ENCODE peak calls at places on chromosome 13, in four cellular contexts. I, C, O and L are unnamed samples.

GRCh38 chr13:103354189-103354588 is 288.0 kb upstream of the SLC10A2 start:
- DNase-seq in I (no peak), C (no peak), O (no peak), L (no peak)

GRCh38 chr13:60009300-60010248 is 154.2 kb downstream of the DIAPH3 start:
- DNase-seq in I (no peak), C (no peak), O (no peak), L (no peak)

GRCh38 chr13:87333599-87333998 is 337.6 kb upstream of the SLITRK5 start:
- DNase-seq in I (no peak), C (no peak), O (no peak), L (no peak)

GRCh38 chr13:48653074-48654054 is at the start of gene CYSLTR2:
- DNase-seq in I (peak; percentile 13), C (no peak), O (no peak), L (no peak)

GRCh38 chr13:110348309-110348625 is 41.2 kb downstream of the COL4A2 start:
- DNase-seq in I (no peak), C (no peak), O (no peak), L (no peak)

GRCh38 chr13:20391597-20392452 is 133.8 kb downstream of the CRYL1 start:
- DNase-seq in I (no peak), C (no peak), O (no peak), L (peak; percentile 50)

GRCh38 chr13:85529216-85529590 is 270.0 kb downstream of the SLITRK6 start:
- DNase-seq in I (peak; percentile 44), C (no peak), O (no peak), L (no peak)

GRCh38 chr13:91572439-91572838 is 174.0 kb downstream of the GPC5 start:
- DNase-seq in I (peak; percentile 35), C (no peak), O (no peak), L (no peak)

GRCh38 chr13:19680751-19681150 is 47.3 kb downstream of the MPHOSPH8 start:
- DNase-seq in I (peak; percentile 60), C (no peak), O (no peak), L (no peak)

GRCh38 chr13:108915095-108915633 is 285.8 kb downstream of the MYO16 start:
- DNase-seq in I (peak; percentile 50), C (peak; percentile 24), O (no peak), L (no peak)

GRCh38 chr13:89695343-89696257 is 1651.9 kb upstream of the MIR17HG start:
- DNase-seq in I (peak; percentile 8), C (peak; percentile 9), O (peak; percentile 1), L (peak; percentile 39)

GRCh38 chr13:114112231-114112825 is 20.1 kb downstream of the RASA3 start:
- DNase-seq in I (peak; percentile 45), C (no peak), O (no peak), L (no peak)

GRCh38 chr13:35930665-35931631 is 200.2 kb downstream of the DCLK1 start:
- DNase-seq in I (peak; percentile 20), C (no peak), O (no peak), L (no peak)

GRCh38 chr13:78602561-78603239 is 652 bp downstream of the POU4F1 start:
- DNase-seq in I (no peak), C (no peak), O (peak; percentile 16), L (no peak)

GRCh38 chr13:84400711-84401110 is 518.4 kb upstream of the SLITRK1 start:
- DNase-seq in I (peak; percentile 82), C (no peak), O (no peak), L (no peak)

GRCh38 chr13:111629016-111629415 is 308.6 kb downstream of the TEX29 start:
- DNase-seq in I (no peak), C (no peak), O (no peak), L (no peak)

GRCh38 chr13:31885994-31886393 is 145.6 kb upstream of the FRY start:
- DNase-seq in I (peak; percentile 4), C (no peak), O (no peak), L (no peak)
- TF ChIP-seq MAZ in I (no peak), C (no peak), O (no peak), L (no peak)

DNA sequence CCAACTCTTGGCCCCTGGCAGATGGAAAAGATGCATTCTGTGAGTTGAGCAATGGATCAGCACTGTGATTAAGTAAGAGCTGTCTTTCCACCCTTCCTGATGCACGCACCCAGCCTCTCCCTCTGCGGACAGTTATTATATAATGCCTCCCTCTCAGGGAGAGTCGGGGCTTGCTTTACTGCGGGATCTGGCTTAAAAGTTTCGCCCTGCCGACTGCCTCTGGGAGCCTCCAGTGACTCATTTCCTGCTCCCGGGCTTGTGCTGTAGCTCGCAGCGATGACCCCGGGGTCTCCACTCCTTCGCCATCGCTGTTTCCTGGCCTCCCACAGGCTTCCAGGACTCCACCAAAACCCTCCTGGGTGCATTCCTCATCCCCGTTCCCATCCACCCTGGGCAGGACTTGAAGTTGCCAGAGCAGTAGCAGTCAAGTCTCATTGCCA is 107.4 kb upstream of the SLC7A1 start:
- DNase-seq in I (peak; percentile 69), C (no peak), O (no peak), L (no peak)
- TF ChIP-seq MAZ in I (no peak), C (no peak), O (no peak), L (no peak)

GRCh38 chr13:23824355-23824754 is 64.8 kb downstream of the MIPEP start:
- DNase-seq in I (no peak), C (no peak), O (no peak), L (no peak)

GRCh38 chr13:23833733-23834611 is 55.2 kb downstream of the MIPEP start:
- DNase-seq in I (no peak), C (no peak), O (no peak), L (no peak)

GRCh38 chr13:23825179-23825578 is 64.0 kb downstream of the MIPEP start:
- DNase-seq in I (no peak), C (no peak), O (no peak), L (no peak)

GRCh38 chr13:23828086-23828485 is 61.1 kb downstream of the MIPEP start:
- DNase-seq in I (no peak), C (no peak), O (no peak), L (no peak)

GRCh38 chr13:23828866-23829265 is 60.3 kb downstream of the MIPEP start:
- DNase-seq in I (peak; percentile 48), C (no peak), O (no peak), L (no peak)
- TF ChIP-seq MAZ in I (no peak), C (no peak), O (no peak), L (no peak)

DNA sequence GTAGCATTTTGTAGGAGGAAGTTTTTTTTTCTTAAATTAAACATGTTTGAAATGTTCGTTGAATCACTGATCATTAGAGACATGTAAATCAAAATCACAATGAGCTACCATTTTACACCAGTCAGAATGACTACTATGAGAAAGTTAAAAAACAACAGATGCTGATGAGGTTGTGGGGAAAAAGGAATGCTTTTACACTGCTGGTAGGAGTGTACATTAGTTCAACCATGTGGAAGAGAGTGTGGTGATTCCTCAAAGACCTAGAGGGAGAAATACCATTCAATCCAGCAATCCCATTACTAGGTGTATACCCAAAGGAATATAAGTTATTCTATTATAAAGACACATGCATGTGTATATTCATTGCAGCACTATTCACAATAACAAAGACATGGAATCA is 122.0 kb upstream of the ARGLU1 start:
- DNase-seq in I (no peak), C (no peak), O (no peak), L (no peak)
- TF ChIP-seq MAZ in I (no peak), C (no peak), O (no peak), L (no peak)

GRCh38 chr13:50731400-50731799 is 112.1 kb downstream of the DLEU7 start:
- DNase-seq in I (peak; percentile 54), C (no peak), O (no peak), L (peak; percentile 15)
- TF ChIP-seq MAZ in I (no peak), C (no peak), O (no peak), L (no peak)